ENCODE peak calls at places on chromosomes 1 and 21, in eight cellular contexts. X is colonic mucosa; H is SK-N-SH; L is heart right ventricle; I is CD4-positive, alpha-beta T cell; V is IMR-90; U is fibroblast of lung; J is right lobe of liver. K is an unnamed sample.

GRCh38 chr21:34950980-34951379 is 98.1 kb downstream of the RUNX1 start:
- DNase-seq in X (no peak), L (no peak), V (no peak), I (no peak), U (no peak), J (no peak), H (no peak), K (no peak)

GRCh38 chr1:88683516-88683847 is 591 bp upstream of the PKN2 start:
- DNase-seq in J (peak; percentile 63), U (no peak), L (peak; percentile 31), V (peak; percentile 31), I (peak; percentile 43), H (no peak), X (peak; percentile 65), K (peak; percentile 27)

GRCh38 chr1:243393093-243393492 is 137.3 kb downstream of the SDCCAG8 start:
- DNase-seq in X (no peak), J (no peak), V (no peak), L (no peak), H (peak; percentile 4), I (no peak), U (no peak), K (no peak)

GRCh38 chr1:59150537-59151386 is 146.1 kb upstream of the FGGY start:
- DNase-seq in X (peak; percentile 46), L (peak; percentile 86), H (peak; percentile 59), V (peak; percentile 100), I (no peak), J (peak; percentile 67), U (peak; percentile 99), K (peak; percentile 94)

GRCh38 chr1:213996320-213997022 is 8.7 kb downstream of the PROX1 start:
- DNase-seq in H (no peak), L (no peak), U (peak; percentile 52), V (no peak), I (no peak), J (no peak), X (no peak), K (no peak)

GRCh38 chr1:30773722-30774121 is 16.1 kb upstream of the LAPTM5 start:
- DNase-seq in J (no peak), V (no peak), H (no peak), I (no peak), L (no peak), U (no peak), X (no peak), K (no peak)

GRCh38 chr21:34983680-34984086 is 65.4 kb downstream of the RUNX1 start:
- DNase-seq in H (no peak), J (no peak), U (peak; percentile 43), I (no peak), L (no peak), X (no peak), V (peak; percentile 63), K (peak; percentile 41)

GRCh38 chr1:225498539-225499135 is 70.8 kb upstream of the LBR start:
- DNase-seq in L (no peak), J (no peak), U (peak; percentile 37), H (no peak), I (no peak), V (peak; percentile 68), X (no peak), K (no peak)

GRCh38 chr1:81760487-81761097 is 40.1 kb upstream of the ADGRL2 start:
- DNase-seq in H (peak; percentile 5), U (peak; percentile 75), V (peak; percentile 45), L (no peak), X (no peak), I (no peak), J (no peak), K (peak; percentile 6)

GRCh38 chr1:151511636-151512215 is 539 bp downstream of the CGN start:
- DNase-seq in J (peak; percentile 53), V (no peak), I (peak; percentile 9), L (peak; percentile 8), H (peak; percentile 63), U (no peak), X (peak; percentile 60), K (no peak)

GRCh38 chr21:44708866-44709425 is 2.4 kb downstream of the TSPEAR start:
- DNase-seq in U (no peak), X (no peak), V (no peak), L (no peak), J (no peak), H (peak; percentile 25), I (no peak), K (no peak)

GRCh38 chr1:223007250-223007649 is 135.8 kb downstream of the TLR5 start:
- DNase-seq in V (no peak), U (no peak), X (no peak), I (no peak), H (no peak), J (peak; percentile 31), L (no peak), K (peak; percentile 40)

GRCh38 chr1:223776075-223776814 is 63.9 kb downstream of the CAPN2 start:
- DNase-seq in X (peak; percentile 23), H (no peak), J (no peak), U (peak; percentile 66), I (peak; percentile 9), V (peak; percentile 91), L (no peak), K (peak; percentile 91)

GRCh38 chr1:30305519-30305918 is 417.9 kb downstream of the MATN1 start:
- DNase-seq in H (no peak), I (no peak), L (no peak), U (no peak), X (peak; percentile 4), J (no peak), V (no peak), K (no peak)

GRCh38 chr1:33560680-33561079 is 88.2 kb downstream of the ZSCAN20 start:
- DNase-seq in I (no peak), U (no peak), H (no peak), J (no peak), L (no peak), V (peak; percentile 8), X (no peak), K (no peak)

GRCh38 chr1:174217787-174218574 is 58.7 kb downstream of the RABGAP1L start:
- DNase-seq in U (peak; percentile 64), V (peak; percentile 54), J (no peak), H (peak; percentile 18), L (no peak), X (no peak), I (no peak), K (no peak)

GRCh38 chr1:14626869-14627607 is 28.6 kb downstream of the KAZN start:
- DNase-seq in X (peak; percentile 30), L (peak; percentile 8), U (peak; percentile 64), J (no peak), I (no peak), H (peak; percentile 54), V (peak; percentile 3), K (no peak)

GRCh38 chr1:244239261-244239770 is 188.2 kb downstream of the ZBTB18 start:
- DNase-seq in L (no peak), I (no peak), V (peak; percentile 45), H (no peak), X (no peak), U (peak; percentile 30), J (no peak), K (no peak)

GRCh38 chr1:181743878-181744312 is 260.6 kb downstream of the CACNA1E start:
- DNase-seq in I (no peak), V (no peak), L (no peak), X (no peak), J (no peak), U (no peak), H (no peak), K (peak; percentile 0)

GRCh38 chr1:37944091-37944763 is 2.6 kb downstream of the INPP5B start:
- DNase-seq in H (no peak), L (no peak), X (no peak), V (peak; percentile 59), I (no peak), J (no peak), U (no peak), K (peak; percentile 56)

DNA sequence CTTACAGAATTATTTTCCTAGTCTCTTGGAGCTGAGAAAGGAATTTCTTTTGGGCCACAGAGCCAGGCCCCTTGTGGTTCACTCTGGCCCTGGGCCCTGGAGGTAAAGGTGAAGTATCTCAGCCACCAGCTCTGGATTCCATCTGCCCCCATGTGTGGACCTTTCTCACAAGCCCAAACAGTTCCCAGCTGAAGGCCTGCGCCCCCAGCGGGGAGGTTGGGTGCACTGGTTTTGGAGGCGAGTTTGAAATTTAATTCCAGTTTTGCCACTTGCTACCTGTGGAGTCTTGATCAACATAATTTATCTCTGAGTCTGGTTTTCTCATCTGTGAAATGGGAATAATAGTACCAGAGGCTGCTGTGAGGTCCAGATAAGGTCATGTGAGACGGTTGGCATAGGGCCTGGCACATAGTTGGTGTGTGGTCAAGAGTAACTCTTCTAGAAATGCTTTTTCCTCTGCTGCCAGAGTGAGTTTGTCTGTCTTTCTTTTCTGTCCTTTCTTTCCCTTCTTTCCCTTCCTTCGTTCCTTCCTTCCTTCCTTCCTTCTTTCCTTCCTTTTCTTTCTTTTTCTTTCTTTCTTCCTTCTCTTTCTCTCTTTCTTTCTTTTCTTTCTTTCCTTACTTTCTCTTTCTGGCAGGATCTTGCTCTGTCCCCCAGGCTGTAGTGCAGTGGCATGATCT is 6.1 kb downstream of the AGTRAP start:
- DNase-seq in I (no peak), L (no peak), J (no peak), U (no peak), V (no peak), H (no peak), X (no peak), K (no peak)
- H3K27ac ChIP-seq in I (no peak overlapping the region), L (no peak overlapping the region), J (no peak overlapping the region), U (no peak overlapping the region), V (no peak overlapping the region), H (no peak overlapping the region), X (no peak overlapping the region), K (no peak overlapping the region)

GRCh38 chr1:83857108-83857507 is 141.8 kb downstream of the TTLL7 start:
- DNase-seq in V (peak; percentile 28), U (peak; percentile 81), X (no peak), H (peak; percentile 61), J (no peak), L (no peak), I (no peak), K (no peak)
- TF ChIP-seq CTCF in V (peak; percentile 33), U (peak; percentile 47), X (no peak), H (peak; percentile 47), J (peak; percentile 18), L (peak; percentile 39), I (peak; percentile 24), K (no peak)

DNA sequence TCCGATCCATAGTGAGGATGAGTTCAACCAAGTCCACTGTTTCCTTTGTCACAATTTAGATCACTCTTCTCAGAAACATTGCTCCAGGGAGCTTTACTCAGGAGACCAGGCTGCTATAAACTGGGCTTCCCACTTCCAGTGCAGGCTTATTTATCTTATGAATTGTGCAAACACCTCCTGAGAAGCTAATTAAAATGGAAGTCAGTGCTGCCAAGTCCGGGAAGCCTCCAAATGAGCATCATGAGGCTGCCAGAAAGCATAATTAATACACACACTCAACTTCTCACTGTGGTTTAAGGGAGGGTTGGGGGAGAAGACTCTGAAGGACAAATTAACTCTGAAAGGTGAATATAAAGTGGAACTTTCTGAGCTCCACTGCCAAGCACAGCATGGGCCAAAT is 145.0 kb upstream of the SGIP1 start:
- DNase-seq in U (no peak), J (no peak), H (no peak), I (no peak), L (no peak), V (no peak), X (no peak), K (no peak)
- H3K27ac ChIP-seq in U (no peak overlapping the region), J (no peak overlapping the region), H (no peak overlapping the region), I (no peak overlapping the region), L (no peak overlapping the region), V (no peak overlapping the region), X (no peak overlapping the region), K (no peak overlapping the region)

DNA sequence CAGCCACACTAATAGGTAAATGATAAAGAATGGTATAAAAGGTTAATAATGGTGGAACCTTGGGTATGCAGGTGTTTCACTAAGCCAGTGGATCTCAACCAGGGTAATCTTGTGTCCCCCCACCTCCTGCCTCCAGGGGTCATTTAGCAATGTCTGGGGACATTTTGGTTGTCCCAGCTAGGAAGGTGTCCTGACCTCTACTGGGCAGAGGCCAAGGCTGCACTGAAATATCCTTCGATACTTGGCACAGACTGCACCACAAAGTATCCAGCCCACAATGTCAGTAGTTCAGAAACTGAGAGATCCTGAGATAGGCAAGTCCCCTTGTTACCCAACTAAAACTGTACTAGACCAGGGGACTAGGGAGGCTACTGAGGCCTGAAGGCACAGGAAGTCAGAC is 113.6 kb upstream of the TIAM1 start:
- DNase-seq in I (no peak), U (no peak), H (peak; percentile 19), L (no peak), J (no peak), V (no peak), X (no peak), K (no peak)
- TF ChIP-seq CTCF in I (no peak), U (no peak), H (peak; percentile 16), L (no peak), J (no peak), V (no peak), X (no peak), K (peak; percentile 11)